ENCODE peak calls at places on chromosomes 11 and 22, in ten cellular contexts. Q is activated T-helper 1 cell treated with Interleukin-2 at 50 U/mL for 16 hours; W is left cardiac atrium; L is GM23248; Z is KBM-7; A is naive thymus-derived CD8-positive, alpha-beta T cell; E is mesenchymal stem cell; M is activated naive CD8-positive, alpha-beta T cell treated with anti-CD3 and anti-CD28 coated beads, Interleukin-2, amount 50 U/mL, for 24 hours; T is NCI-H1092 treated with DMSO at 0.1 percent for 48 hours; X is aorta. F is an unnamed sample.

GRCh38 chr11:32374261-32374711 is 61.1 kb downstream of the WT1 start:
- DNase-seq in Q (no peak), W (peak), L (peak), Z (peak), A (no peak), E (peak), M (peak), T (no peak), X (no peak), F (peak)

GRCh38 chr11:63858628-63859550 is 20.0 kb downstream of the MARK2 start:
- DNase-seq in Q (no peak), W (peak), L (peak), Z (peak), A (no peak), E (peak), M (no peak), T (no peak), X (peak), F (no peak)

GRCh38 chr11:59417023-59417422 is 9.2 kb downstream of the OR5A2 start:
- DNase-seq in Q (no peak), W (no peak), L (no peak), Z (no peak), A (peak), E (no peak), M (no peak), T (no peak), X (no peak), F (no peak)

GRCh38 chr11:43789700-43790443 is 90.8 kb upstream of the ALKBH3 start:
- DNase-seq in Q (no peak), W (no peak), L (peak), Z (no peak), A (no peak), E (peak), M (no peak), T (no peak), X (no peak), F (no peak)

GRCh38 chr22:46587492-46588278 is 32.5 kb upstream of the GRAMD4 start:
- DNase-seq in Q (no peak), W (no peak), L (no peak), Z (peak), A (no peak), E (no peak), M (peak), T (no peak), X (peak), F (no peak)

GRCh38 chr11:64851831-64852337 is 7.4 kb upstream of the CDC42BPG start:
- DNase-seq in Q (no peak), W (no peak), L (no peak), Z (no peak), A (no peak), E (no peak), M (peak), T (no peak), X (no peak), F (no peak)

GRCh38 chr11:29293825-29294224 is 723.0 kb downstream of the KCNA4 start:
- DNase-seq in Q (no peak), W (no peak), L (peak), Z (no peak), A (no peak), E (peak), M (no peak), T (no peak), X (no peak), F (peak)

GRCh38 chr11:114084414-114084813 is 24.9 kb downstream of the ZBTB16 start:
- DNase-seq in Q (no peak), W (no peak), L (no peak), Z (no peak), A (no peak), E (no peak), M (no peak), T (no peak), X (no peak), F (no peak)

GRCh38 chr22:39808087-39808486 is 85.5 kb downstream of the ENTHD1 start:
- DNase-seq in Q (no peak), W (no peak), L (peak), Z (peak), A (peak), E (no peak), M (peak), T (no peak), X (no peak), F (peak)

GRCh38 chr22:31637375-31637937 is 24.6 kb downstream of the PISD start:
- DNase-seq in Q (no peak), W (no peak), L (no peak), Z (peak), A (no peak), E (no peak), M (no peak), T (no peak), X (no peak), F (no peak)

GRCh38 chr11:60942970-60943565 is 8.9 kb downstream of the SLC15A3 start:
- DNase-seq in Q (no peak), W (no peak), L (no peak), Z (no peak), A (no peak), E (no peak), M (no peak), T (peak), X (peak), F (no peak)

GRCh38 chr11:131694526-131695424 is 324.4 kb downstream of the NTM start:
- DNase-seq in Q (peak), W (peak), L (peak), Z (peak), A (peak), E (peak), M (peak), T (peak), X (peak), F (peak)

GRCh38 chr22:45090364-45090960 is 73.3 kb upstream of the NUP50 start:
- DNase-seq in Q (no peak), W (no peak), L (no peak), Z (no peak), A (no peak), E (peak), M (no peak), T (no peak), X (no peak), F (peak)

GRCh38 chr11:14642873-14643696 is 519 bp upstream of the PDE3B start:
- DNase-seq in Q (no peak), W (no peak), L (no peak), Z (no peak), A (peak), E (no peak), M (no peak), T (no peak), X (no peak), F (no peak)

GRCh38 chr11:10762185-10762584 is 11.1 kb downstream of the CTR9 start:
- DNase-seq in Q (no peak), W (no peak), L (no peak), Z (peak), A (no peak), E (no peak), M (no peak), T (no peak), X (no peak), F (no peak)

GRCh38 chr11:134363592-134363991 is 31.8 kb downstream of the GLB1L2 start:
- DNase-seq in Q (no peak), W (no peak), L (no peak), Z (no peak), A (no peak), E (no peak), M (no peak), T (no peak), X (peak), F (no peak)

GRCh38 chr11:57480409-57481137 is 20.2 kb downstream of the RTN4RL2 start:
- DNase-seq in Q (no peak), W (peak), L (peak), Z (peak), A (peak), E (peak), M (peak), T (peak), X (peak), F (peak)

GRCh38 chr11:99865951-99866350 is 821.1 kb upstream of the ARHGAP42 start:
- DNase-seq in Q (no peak), W (no peak), L (no peak), Z (no peak), A (no peak), E (no peak), M (no peak), T (no peak), X (no peak), F (peak)

GRCh38 chr11:34345012-34345804 is 12.6 kb downstream of the ABTB2 start:
- DNase-seq in Q (no peak), W (peak), L (peak), Z (no peak), A (no peak), E (peak), M (no peak), T (peak), X (peak), F (no peak)

GRCh38 chr11:126963115-126963514 is 37.5 kb downstream of the KIRREL3 start:
- DNase-seq in Q (no peak), W (no peak), L (no peak), Z (no peak), A (no peak), E (no peak), M (no peak), T (no peak), X (no peak), F (no peak)

GRCh38 chr11:44574620-44575287 is 9.3 kb downstream of the CD82 start:
- DNase-seq in Q (no peak), W (no peak), L (peak), Z (peak), A (peak), E (peak), M (no peak), T (no peak), X (no peak), F (peak)

GRCh38 chr11:111735262-111736116 is 30.7 kb downstream of the PPP2R1B start:
- DNase-seq in Q (no peak), W (peak), L (peak), Z (no peak), A (no peak), E (peak), M (no peak), T (peak), X (peak), F (no peak)

GRCh38 chr11:76215946-76216345 is 9.6 kb upstream of the WNT11 start:
- DNase-seq in Q (no peak), W (no peak), L (peak), Z (no peak), A (no peak), E (peak), M (no peak), T (no peak), X (peak), F (no peak)

GRCh38 chr11:23226331-23226909 is 366.1 kb upstream of the CCDC179 start:
- DNase-seq in Q (no peak), W (no peak), L (peak), Z (no peak), A (no peak), E (peak), M (no peak), T (no peak), X (no peak), F (no peak)

GRCh38 chr11:46332568-46333128 is 14.6 kb upstream of the DGKZ start:
- DNase-seq in Q (peak), W (no peak), L (peak), Z (no peak), A (peak), E (no peak), M (peak), T (peak), X (no peak), F (peak)

GRCh38 chr11:27234043-27234668 is 128.9 kb downstream of the CCDC34 start:
- DNase-seq in Q (no peak), W (peak), L (peak), Z (no peak), A (no peak), E (peak), M (no peak), T (peak), X (peak), F (peak)

F was measured in cardiac muscle cell.